ENCODE peak calls at places on chromosomes 6 and 20, in six cellular contexts. I, N, P, T, S and B are unnamed samples.

GRCh38 chr6:5135783-5136376 is 50.7 kb downstream of the PPP1R3G start:
- DNase-seq in N (peak; percentile 38), I (no peak), S (no peak), P (no peak), T (peak; percentile 52), B (no peak)

GRCh38 chr6:57221191-57221935 is 744 bp downstream of the RAB23 start:
- DNase-seq in T (peak; percentile 30), S (peak; percentile 78), I (peak; percentile 71), P (no peak), N (peak; percentile 62), B (no peak)

GRCh38 chr20:10453241-10453640 is 18.1 kb downstream of the SLX4IP start:
- DNase-seq in S (no peak), P (no peak), T (no peak), N (no peak), I (no peak), B (peak; percentile 95)

GRCh38 chr20:1308067-1308701 is 20.8 kb downstream of the SDCBP2 start:
- DNase-seq in N (no peak), P (no peak), T (no peak), I (no peak), S (no peak), B (no peak)

GRCh38 chr20:35166242-35166830 is 5.5 kb upstream of the PROCR start:
- DNase-seq in T (no peak), P (peak; percentile 91), S (peak; percentile 9), N (no peak), I (no peak), B (no peak)

GRCh38 chr6:43192911-43193310 is 10.9 kb downstream of the CUL9 start:
- DNase-seq in N (no peak), I (no peak), P (no peak), S (no peak), T (no peak), B (no peak)

GRCh38 chr20:58604410-58604881 is 46.6 kb upstream of the STX16 start:
- DNase-seq in S (no peak), N (no peak), P (no peak), T (no peak), I (no peak), B (no peak)

GRCh38 chr6:145814035-145814500 is 527 bp downstream of the FBXO30 start:
- DNase-seq in N (peak; percentile 28), S (peak; percentile 52), T (no peak), P (peak; percentile 42), I (peak; percentile 25), B (peak; percentile 19)

GRCh38 chr6:122364084-122364483 is 35.4 kb upstream of the HSF2 start:
- DNase-seq in N (no peak), S (no peak), I (no peak), T (no peak), P (no peak), B (no peak)

GRCh38 chr6:34207695-34208443 is 28.8 kb upstream of the HMGA1 start:
- DNase-seq in T (no peak), N (no peak), I (no peak), P (no peak), S (no peak), B (no peak)

GRCh38 chr6:40011844-40012243 is 77.6 kb upstream of the MOCS1 start:
- DNase-seq in T (no peak), I (no peak), S (no peak), N (no peak), P (no peak), B (no peak)

GRCh38 chr20:35232575-35232974 is 6.1 kb downstream of the MMP24 start:
- DNase-seq in S (no peak), I (no peak), N (peak; percentile 31), T (no peak), P (no peak), B (no peak)

GRCh38 chr6:41894366-41895299 is 542 bp downstream of the USP49 start:
- DNase-seq in I (peak; percentile 13), S (peak; percentile 9), N (no peak), P (no peak), T (no peak), B (no peak)